ENCODE peak calls at places on chromosome 21, in ten cellular contexts. Y is NCI-H2029 treated with DMSO at 0.1 percent for 48 hours; I is pulmonary artery endothelial cell; J is activated CD4-positive, alpha-beta T cell treated with anti-CD3 and anti-CD28 coated beads, Interleukin-2, amount 10 ng/mL, durations not matched to agents 7 days and 5 days; U is adrenal gland; O is IMR-90; Z is activated effector memory CD4-positive, alpha-beta T cell treated with Interleukin-2 at 50 U/mL for 16 hours; D is GM23248; S is MV-4-11; C is RPMI8226. F is an unnamed sample.

GRCh38 chr21:37402251-37402867 is 35.8 kb downstream of the DYRK1A start:
- DNase-seq in Y (no peak), I (no peak), J (no peak), U (no peak), O (no peak), Z (no peak), D (no peak), S (no peak), C (no peak), F (no peak)

GRCh38 chr21:40688106-40688850 is 158.7 kb downstream of the DSCAM start:
- DNase-seq in Y (no peak), I (no peak), J (no peak), U (no peak), O (no peak), Z (no peak), D (no peak), S (no peak), C (no peak), F (no peak)

GRCh38 chr21:30351534-30351933 is 3.1 kb upstream of the KRTAP23-1 start:
- DNase-seq in Y (no peak), I (no peak), J (no peak), U (no peak), O (no peak), Z (no peak), D (no peak), S (no peak), C (no peak), F (no peak)

GRCh38 chr21:14675774-14676530 is 129.8 kb upstream of the SAMSN1 start:
- DNase-seq in Y (no peak), I (no peak), J (peak), U (no peak), O (no peak), Z (no peak), D (no peak), S (peak), C (peak), F (no peak)

GRCh38 chr21:23111070-23111605 is 2112.9 kb downstream of the NCAM2 start:
- DNase-seq in Y (no peak), I (no peak), J (no peak), U (no peak), O (no peak), Z (no peak), D (no peak), S (no peak), C (no peak), F (no peak)

GRCh38 chr21:39022901-39023693 is 160.2 kb downstream of the PSMG1 start:
- DNase-seq in Y (no peak), I (no peak), J (no peak), U (peak), O (peak), Z (no peak), D (peak), S (no peak), C (no peak), F (peak)

GRCh38 chr21:46116189-46116845 is 18.4 kb downstream of the COL6A2 start:
- DNase-seq in Y (no peak), I (no peak), J (no peak), U (no peak), O (no peak), Z (no peak), D (no peak), S (no peak), C (no peak), F (no peak)

GRCh38 chr21:36454079-36454478 is 25.8 kb downstream of the CLDN14 start:
- DNase-seq in Y (no peak), I (no peak), J (no peak), U (no peak), O (no peak), Z (no peak), D (no peak), S (no peak), C (peak), F (no peak)

GRCh38 chr21:15928686-15929085 is 198.9 kb downstream of the USP25 start:
- DNase-seq in Y (no peak), I (no peak), J (no peak), U (no peak), O (no peak), Z (no peak), D (no peak), S (no peak), C (no peak), F (no peak)

GRCh38 chr21:28431527-28432200 is 561.0 kb downstream of the LTN1 start:
- DNase-seq in Y (no peak), I (no peak), J (no peak), U (no peak), O (peak), Z (no peak), D (peak), S (no peak), C (no peak), F (no peak)

GRCh38 chr21:45089964-45090363 is 15.6 kb downstream of the ADARB1 start:
- DNase-seq in Y (no peak), I (no peak), J (no peak), U (no peak), O (no peak), Z (no peak), D (no peak), S (no peak), C (no peak), F (no peak)

GRCh38 chr21:42658320-42659105 is 5.1 kb downstream of the PDE9A start:
- DNase-seq in Y (no peak), I (no peak), J (no peak), U (no peak), O (no peak), Z (no peak), D (no peak), S (no peak), C (no peak), F (no peak)

GRCh38 chr21:31750843-31751242 is 18.9 kb upstream of the SCAF4 start:
- DNase-seq in Y (no peak), I (no peak), J (no peak), U (no peak), O (peak), Z (no peak), D (peak), S (no peak), C (no peak), F (no peak)

GRCh38 chr21:35045539-35046222 is 3.4 kb downstream of the RUNX1 start:
- DNase-seq in Y (no peak), I (no peak), J (peak), U (no peak), O (no peak), Z (no peak), D (no peak), S (no peak), C (no peak), F (no peak)

F was measured in mucosa of gallbladder.